ENCODE peak calls at places on chromosome 13, in six cellular contexts. W, J, H, L, R and O are unnamed samples.

GRCh38 chr13:89097994-89098393 is 1426.8 kb downstream of the SLITRK5 start:
- DNase-seq in W (no peak), R (no peak), J (no peak), H (no peak), L (no peak), O (no peak)

GRCh38 chr13:98878421-98879126 is 99.3 kb downstream of the DOCK9 start:
- DNase-seq in L (no peak), J (peak), W (no peak), R (no peak), H (no peak), O (peak)

GRCh38 chr13:90107658-90108057 is 1239.8 kb upstream of the MIR17HG start:
- DNase-seq in J (no peak), R (no peak), L (no peak), H (no peak), W (no peak), O (no peak)

GRCh38 chr13:49690133-49690989 is 925 bp downstream of the EBPL start:
- DNase-seq in L (peak), H (no peak), W (no peak), J (peak), R (no peak), O (no peak)

GRCh38 chr13:113120300-113121182 is 2.1 kb upstream of the F10 start:
- DNase-seq in W (no peak), R (no peak), H (no peak), L (no peak), J (no peak), O (peak)

GRCh38 chr13:79457948-79458347 is 23.0 kb upstream of the NDFIP2 start:
- DNase-seq in H (no peak), L (peak), R (no peak), J (peak), W (no peak), O (no peak)

GRCh38 chr13:96091164-96091931 is 1.4 kb downstream of the HS6ST3 start:
- DNase-seq in W (no peak), H (no peak), L (no peak), J (peak), R (peak), O (peak)

GRCh38 chr13:31997641-31998040 is 33.9 kb upstream of the FRY start:
- DNase-seq in W (no peak), R (no peak), H (no peak), L (no peak), J (no peak), O (no peak)

GRCh38 chr13:49436890-49437289 is 7.0 kb downstream of the CAB39L start:
- DNase-seq in J (peak), L (peak), R (no peak), W (peak), H (no peak), O (no peak)